ENCODE peak calls at places on chromosomes 6 and 20, in six cellular contexts. R is heart left ventricle, N is body of pancreas, X is HCT116, F is transverse colon, J is NB4. P is an unnamed sample.

GRCh38 chr20:43963872-43964791 is 49.5 kb downstream of the TOX2 start:
- DNase-seq in R (peak; percentile 57), N (no peak), X (no peak), F (peak; percentile 22), J (peak; percentile 88), P (no peak)

GRCh38 chr6:169723991-169724553 is at the start of gene PHF10:
- DNase-seq in R (peak; percentile 29), N (peak; percentile 32), X (no peak), F (peak; percentile 36), J (peak; percentile 66), P (peak; percentile 72)

GRCh38 chr6:136757150-136757549 is 35.1 kb downstream of the MAP3K5 start:
- DNase-seq in R (no peak), N (no peak), X (no peak), F (no peak), J (peak; percentile 43), P (no peak)

GRCh38 chr6:33786736-33787135 is 2.2 kb downstream of the LEMD2 start:
- DNase-seq in R (no peak), N (no peak), X (no peak), F (no peak), J (no peak), P (no peak)

GRCh38 chr20:49768204-49769124 is 44.2 kb upstream of the SLC9A8 start:
- DNase-seq in R (peak; percentile 32), N (peak; percentile 72), X (no peak), F (peak; percentile 56), J (peak; percentile 97), P (no peak)

GRCh38 chr6:53179961-53180651 is 31.5 kb upstream of the GCM1 start:
- DNase-seq in R (peak; percentile 41), N (peak; percentile 74), X (no peak), F (peak; percentile 59), J (no peak), P (no peak)

GRCh38 chr6:166826264-166826663 is 130.1 kb downstream of the RNASET2 start:
- DNase-seq in R (no peak), N (no peak), X (no peak), F (no peak), J (no peak), P (no peak)

GRCh38 chr6:141364232-141364631 is 768.5 kb upstream of the GJE1 start:
- DNase-seq in R (no peak), N (no peak), X (no peak), F (no peak), J (no peak), P (no peak)

GRCh38 chr20:35111141-35111888 is 18.7 kb upstream of the TRPC4AP start:
- DNase-seq in R (no peak), N (no peak), X (no peak), F (no peak), J (peak; percentile 44), P (no peak)

GRCh38 chr20:50652702-50653294 is 38.5 kb downstream of the RIPOR3 start:
- DNase-seq in R (peak; percentile 29), N (no peak), X (no peak), F (no peak), J (peak; percentile 99), P (no peak)

GRCh38 chr20:36573798-36574277 is 441 bp downstream of the TGIF2 start:
- DNase-seq in R (peak; percentile 48), N (peak; percentile 23), X (no peak), F (peak; percentile 54), J (peak; percentile 86), P (peak; percentile 30)

GRCh38 chr20:6140947-6141346 is 18.1 kb upstream of the FERMT1 start:
- DNase-seq in R (no peak), N (no peak), X (no peak), F (no peak), J (peak; percentile 42), P (no peak)

GRCh38 chr6:42984924-42985475 is 630 bp downstream of the PPP2R5D start:
- DNase-seq in R (no peak), N (no peak), X (no peak), F (no peak), J (peak; percentile 52), P (peak; percentile 26)

GRCh38 chr6:14246876-14247275 is 129.3 kb downstream of the CD83 start:
- DNase-seq in R (no peak), N (no peak), X (no peak), F (no peak), J (no peak), P (no peak)

DNA sequence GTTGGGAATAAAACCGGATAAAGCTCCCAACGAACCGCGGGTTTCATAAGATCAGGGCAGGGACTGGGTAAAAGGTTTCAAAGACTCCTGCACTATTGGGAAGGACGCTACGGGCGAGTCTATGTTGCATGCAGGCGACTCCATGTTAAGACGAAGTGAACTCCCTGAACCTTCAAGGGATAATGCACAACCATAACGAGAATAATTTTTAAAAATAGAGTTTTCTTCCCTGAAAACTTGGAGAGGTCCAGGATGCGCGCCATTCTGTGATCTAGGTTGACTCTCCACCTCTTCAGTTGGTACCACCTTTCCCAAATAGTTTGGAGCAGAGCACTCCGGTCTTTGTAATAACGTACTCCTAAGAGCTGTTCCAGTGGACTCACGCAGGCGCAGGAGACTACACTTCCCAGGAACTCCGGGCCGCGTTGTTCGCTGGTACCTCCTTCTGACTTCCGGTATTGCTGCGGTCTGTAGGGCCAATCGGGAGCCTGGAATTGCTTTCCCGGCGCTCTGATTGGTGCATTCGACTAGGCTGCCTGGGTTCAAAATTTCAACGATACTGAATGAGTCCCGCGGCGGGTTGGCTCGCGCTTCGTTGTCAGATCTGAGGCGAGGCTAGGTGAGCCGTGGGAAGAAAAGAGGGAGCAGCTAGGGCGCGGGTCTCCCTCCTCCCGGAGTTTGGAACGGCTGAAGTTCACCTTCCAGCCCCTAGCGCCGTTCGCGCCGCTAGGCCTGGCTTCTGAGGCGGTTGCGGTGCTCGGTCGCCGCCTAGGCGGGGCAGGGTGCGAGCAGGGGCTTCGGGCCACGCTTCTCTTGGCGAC is at the start of gene TPX2:
- DNase-seq in R (peak; percentile 95), N (peak; percentile 96), X (peak; percentile 93), F (peak; percentile 95), J (peak; percentile 98), P (peak; percentile 97)
- TF ChIP-seq POLR2A in R (no peak), N (peak; percentile 72), X (peak; percentile 94), F (peak; percentile 51), J (peak; percentile 95), P (peak; percentile 95)

GRCh38 chr6:18243302-18243893 is 20.9 kb downstream of the DEK start:
- DNase-seq in R (no peak), N (no peak), X (no peak), F (no peak), J (no peak), P (no peak)

GRCh38 chr6:18244251-18244650 is 20.1 kb downstream of the DEK start:
- DNase-seq in R (no peak), N (no peak), X (no peak), F (no peak), J (no peak), P (no peak)

GRCh38 chr6:18242062-18242851 is 22.1 kb downstream of the DEK start:
- DNase-seq in R (no peak), N (no peak), X (peak; percentile 72), F (no peak), J (no peak), P (peak; percentile 5)

GRCh38 chr6:18240230-18240629 is 24.1 kb downstream of the DEK start:
- DNase-seq in R (no peak), N (no peak), X (no peak), F (no peak), J (no peak), P (no peak)

GRCh38 chr6:18241208-18241836 is 23.0 kb downstream of the DEK start:
- DNase-seq in R (no peak), N (no peak), X (peak; percentile 59), F (no peak), J (no peak), P (no peak)
- TF ChIP-seq POLR2A in R (no peak), N (no peak), X (no peak), F (no peak), J (no peak), P (no peak)

GRCh38 chr20:325889-326644 is 715 bp downstream of the SOX12 start:
- DNase-seq in R (peak; percentile 68), N (peak; percentile 68), X (no peak), F (peak; percentile 58), J (peak; percentile 87), P (peak; percentile 73)
- TF ChIP-seq POLR2A in R (no peak), N (no peak), X (no peak), F (no peak), J (peak; percentile 40), P (no peak)

GRCh38 chr6:21586760-21587181 is 6.8 kb upstream of the SOX4 start:
- DNase-seq in R (peak; percentile 38), N (peak; percentile 84), X (no peak), F (no peak), J (no peak), P (no peak)

GRCh38 chr6:21588812-21589811 is 4.4 kb upstream of the SOX4 start:
- DNase-seq in R (peak; percentile 87), N (peak; percentile 90), X (peak; percentile 64), F (peak; percentile 91), J (peak; percentile 89), P (peak; percentile 75)

GRCh38 chr6:21586300-21586699 is 7.3 kb upstream of the SOX4 start:
- DNase-seq in R (no peak), N (no peak), X (no peak), F (no peak), J (no peak), P (no peak)

GRCh38 chr6:21587182-21587924 is 6.2 kb upstream of the SOX4 start:
- DNase-seq in R (peak; percentile 51), N (peak; percentile 78), X (peak; percentile 46), F (peak; percentile 72), J (peak; percentile 80), P (peak; percentile 37)

DNA sequence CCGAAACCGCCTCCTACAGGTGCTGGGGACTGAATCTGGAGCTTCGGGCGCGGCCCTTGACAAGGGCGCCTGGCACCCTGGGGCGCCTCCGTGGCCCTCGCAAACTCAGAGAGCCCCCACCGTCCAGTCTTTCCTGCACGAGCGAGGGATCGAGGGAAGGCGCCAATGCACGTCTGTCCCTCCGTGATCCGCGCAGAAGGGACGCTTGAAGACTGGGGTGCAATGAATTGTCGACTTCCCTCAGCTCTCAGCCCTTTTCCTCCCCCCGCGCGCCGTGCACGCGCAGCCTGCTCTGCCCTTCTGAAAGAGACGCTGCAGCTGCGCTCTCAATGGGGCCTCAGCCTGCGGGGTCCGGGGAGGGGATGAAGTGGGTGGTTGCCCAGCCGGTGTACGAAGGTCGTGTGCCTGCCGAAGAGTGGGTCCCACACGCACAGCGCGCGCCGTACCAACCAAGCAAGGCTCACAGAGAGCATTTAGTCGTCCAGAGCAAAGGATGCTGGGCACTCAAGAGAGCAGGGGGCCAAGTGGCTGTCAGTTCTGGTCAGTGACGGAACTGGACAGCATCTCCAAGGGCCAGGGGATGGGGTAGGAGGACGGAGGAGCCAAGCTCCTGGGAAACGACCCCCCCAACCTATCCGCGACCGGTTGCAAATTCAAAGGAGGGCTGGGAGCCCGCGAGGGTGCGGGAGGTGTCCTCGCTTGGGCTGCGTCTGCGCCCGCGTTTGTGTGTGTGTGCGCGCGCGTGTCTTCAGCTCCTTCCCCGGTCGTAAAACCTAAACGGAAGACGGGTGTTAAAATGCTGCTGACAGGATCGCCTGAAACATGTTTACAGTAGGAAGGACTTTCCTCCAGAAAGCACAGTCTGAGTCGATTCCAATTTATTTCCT is 5.4 kb upstream of the SOX4 start:
- DNase-seq in R (peak; percentile 52), N (peak; percentile 66), X (peak; percentile 44), F (peak; percentile 69), J (peak; percentile 73), P (peak; percentile 63)
- TF ChIP-seq POLR2A in R (no peak), N (no peak), X (peak; percentile 77), F (no peak), J (peak; percentile 17), P (no peak)

DNA sequence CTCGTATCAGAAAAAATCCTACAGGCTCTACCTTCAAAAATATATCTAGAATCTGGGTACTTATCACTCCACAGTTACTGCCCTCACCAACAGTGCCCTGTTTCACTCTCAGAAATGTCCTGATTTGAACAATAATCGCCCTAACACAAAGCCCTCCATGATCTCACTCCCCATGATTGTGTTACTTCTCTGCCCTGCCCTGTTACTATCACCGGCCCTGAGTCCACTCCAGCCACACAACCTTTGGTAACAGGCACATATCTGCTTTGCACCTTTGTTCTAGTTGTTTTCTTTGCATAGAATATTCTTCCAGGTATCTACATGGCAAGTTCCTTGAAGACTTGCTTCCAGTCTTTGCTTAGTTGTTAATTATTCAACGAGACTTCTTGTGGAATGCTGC is 142.0 kb downstream of the ARHGAP18 start:
- DNase-seq in R (no peak), N (no peak), X (no peak), F (no peak), J (no peak), P (no peak)
- TF ChIP-seq POLR2A in R (no peak), N (no peak), X (no peak), F (no peak), J (no peak), P (no peak)